ENCODE peak calls at places on chromosomes 13 and 19, in nine cellular contexts. B, E, K, G, C, T, O, Q and U are unnamed samples.

GRCh38 chr13:51323824-51324511 is 15.5 kb upstream of the SERPINE3 start:
- DNase-seq in B (peak), E (no peak), K (no peak), G (no peak), C (no peak), T (no peak), O (no peak), Q (no peak), U (no peak)

GRCh38 chr13:23433171-23434153 is at the start of gene SACS:
- DNase-seq in B (no peak), E (no peak), K (no peak), G (peak), C (peak), T (no peak), O (no peak), Q (no peak), U (no peak)

GRCh38 chr19:35153701-35154534 is 617 bp upstream of the FXYD5 start:
- DNase-seq in B (peak), E (no peak), K (peak), G (no peak), C (peak), T (peak), O (no peak), Q (no peak), U (peak)

GRCh38 chr19:40322951-40323615 is 25.1 kb downstream of the C19orf47 start:
- DNase-seq in B (no peak), E (no peak), K (no peak), G (peak), C (no peak), T (no peak), O (no peak), Q (no peak), U (peak)

GRCh38 chr13:37652596-37652995 is 54.0 kb upstream of the POSTN start:
- DNase-seq in B (no peak), E (no peak), K (no peak), G (peak), C (no peak), T (no peak), O (no peak), Q (no peak), U (no peak)

GRCh38 chr13:23871616-23872220 is 17.5 kb downstream of the MIPEP start:
- DNase-seq in B (no peak), E (no peak), K (peak), G (peak), C (peak), T (peak), O (no peak), Q (no peak), U (no peak)

GRCh38 chr19:8208710-8209110 is 460 bp upstream of the CERS4 start:
- DNase-seq in B (no peak), E (no peak), K (no peak), G (no peak), C (no peak), T (no peak), O (no peak), Q (no peak), U (no peak)

GRCh38 chr19:6047741-6048231 is 62.5 kb downstream of the RFX2 start:
- DNase-seq in B (no peak), E (no peak), K (peak), G (no peak), C (peak), T (no peak), O (no peak), Q (no peak), U (peak)

GRCh38 chr13:104805346-104805745 is 1730.1 kb downstream of the EFNB2 start:
- DNase-seq in B (no peak), E (no peak), K (no peak), G (no peak), C (no peak), T (no peak), O (no peak), Q (no peak), U (no peak)

GRCh38 chr13:112641456-112641855 is 48.4 kb upstream of the ATP11A start:
- DNase-seq in B (no peak), E (no peak), K (no peak), G (no peak), C (no peak), T (no peak), O (no peak), Q (no peak), U (no peak)

GRCh38 chr19:47405854-47406417 is 13.4 kb downstream of the MEIS3 start:
- DNase-seq in B (no peak), E (no peak), K (peak), G (no peak), C (no peak), T (no peak), O (no peak), Q (no peak), U (no peak)

GRCh38 chr19:16435999-16436650 is 35.6 kb downstream of the EPS15L1 start:
- DNase-seq in B (no peak), E (no peak), K (no peak), G (no peak), C (no peak), T (no peak), O (no peak), Q (no peak), U (no peak)

GRCh38 chr19:748274-748598 is 2.7 kb upstream of the MISP start:
- DNase-seq in B (no peak), E (no peak), K (no peak), G (no peak), C (no peak), T (no peak), O (no peak), Q (no peak), U (peak)